ENCODE peak calls at places on chromosome 18, in five cellular contexts. E is T follicular helper cell; N is activated effector memory CD4-positive, alpha-beta T cell treated with anti-CD3 and anti-CD28 coated beads, Interleukin-2, amount 50 U/mL, for 16 hours; K is fibroblast of lung; C is activated gamma-delta T cell treated with anti-CD3 and anti-CD28 coated beads, Interleukin-2, amount 50 U/mL, for 16 hours. H is an unnamed sample.

GRCh38 chr18:44818148-44818547 is 137.5 kb downstream of the SETBP1 start:
- DNase-seq in E (no peak), N (no peak), K (no peak), C (no peak), H (no peak)

GRCh38 chr18:79405781-79406575 is 10.2 kb downstream of the NFATC1 start:
- DNase-seq in E (peak), N (peak), K (no peak), C (peak), H (no peak)

GRCh38 chr18:78980777-78981651 is 1.4 kb downstream of the SALL3 start:
- DNase-seq in E (no peak), N (no peak), K (no peak), C (no peak), H (no peak)

GRCh38 chr18:48949606-48950535 is 894 bp downstream of the SMAD7 start:
- DNase-seq in E (no peak), N (peak), K (peak), C (no peak), H (peak)

GRCh38 chr18:33729556-33729955 is 151.5 kb downstream of the ASXL3 start:
- DNase-seq in E (no peak), N (no peak), K (no peak), C (no peak), H (no peak)

GRCh38 chr18:29430416-29430815 is 1253.5 kb upstream of the CDH2 start:
- DNase-seq in E (no peak), N (no peak), K (no peak), C (no peak), H (no peak)

GRCh38 chr18:61398961-61399632 is 65.9 kb downstream of the CDH20 start:
- DNase-seq in E (no peak), N (no peak), K (peak), C (no peak), H (no peak)

GRCh38 chr18:79965119-79965902 is 868 bp downstream of the HSBP1L1 start:
- DNase-seq in E (no peak), N (peak), K (peak), C (no peak), H (peak)

GRCh38 chr18:13112982-13113381 is 105.6 kb upstream of the LDLRAD4 start:
- DNase-seq in E (no peak), N (no peak), K (peak), C (no peak), H (peak)

GRCh38 chr18:1361931-1362330 is 457.3 kb downstream of the ADCYAP1 start:
- DNase-seq in E (no peak), N (no peak), K (no peak), C (no peak), H (no peak)

GRCh38 chr18:44602845-44603244 is 77.8 kb upstream of the SETBP1 start:
- DNase-seq in E (no peak), N (no peak), K (peak), C (no peak), H (peak)

GRCh38 chr18:73975266-73975665 is 172.4 kb downstream of the FBXO15 start:
- DNase-seq in E (no peak), N (no peak), K (peak), C (no peak), H (no peak)

GRCh38 chr18:23281626-23282436 is 146.5 kb downstream of the CABLES1 start:
- DNase-seq in E (no peak), N (no peak), K (no peak), C (no peak), H (peak)

GRCh38 chr18:75176849-75177248 is 32.1 kb downstream of the PTGR3 start:
- DNase-seq in E (no peak), N (no peak), K (no peak), C (no peak), H (no peak)

GRCh38 chr18:55324166-55324565 is 263.8 kb downstream of the TCF4 start:
- DNase-seq in E (no peak), N (no peak), K (no peak), C (no peak), H (no peak)

GRCh38 chr18:9066358-9066757 is 36.1 kb upstream of the NDUFV2 start:
- DNase-seq in E (no peak), N (no peak), K (no peak), C (no peak), H (peak)

GRCh38 chr18:42053188-42053781 is 98.3 kb downstream of the PIK3C3 start:
- DNase-seq in E (peak), N (peak), K (peak), C (peak), H (peak)

GRCh38 chr18:34866739-34867138 is 156.6 kb downstream of the DTNA start:
- DNase-seq in E (no peak), N (no peak), K (peak), C (no peak), H (no peak)

GRCh38 chr18:13235981-13236380 is 17.4 kb downstream of the LDLRAD4 start:
- DNase-seq in E (no peak), N (peak), K (no peak), C (no peak), H (no peak)

GRCh38 chr18:13823707-13824395 is at the start of gene MC5R:
- DNase-seq in E (peak), N (peak), K (peak), C (peak), H (peak)

GRCh38 chr18:26460449-26461091 is 87.8 kb downstream of the KCTD1 start:
- DNase-seq in E (no peak), N (no peak), K (no peak), C (no peak), H (peak)

GRCh38 chr18:39840406-39840805 is 2114.6 kb upstream of the PIK3C3 start:
- DNase-seq in E (no peak), N (no peak), K (peak), C (no peak), H (peak)

GRCh38 chr18:62183578-62184195 is 3.2 kb downstream of the PIGN start:
- DNase-seq in E (peak), N (no peak), K (peak), C (peak), H (peak)

GRCh38 chr18:46583711-46584110 is 73.3 kb downstream of the LOXHD1 start:
- DNase-seq in E (no peak), N (no peak), K (no peak), C (no peak), H (no peak)

GRCh38 chr18:68478246-68478645 is 236.7 kb downstream of the TMX3 start:
- DNase-seq in E (no peak), N (no peak), K (no peak), C (no peak), H (no peak)

GRCh38 chr18:9335255-9336045 is 877 bp downstream of the TWSG1 start:
- DNase-seq in E (no peak), N (no peak), K (peak), C (no peak), H (no peak)

GRCh38 chr18:76970749-76971148 is 148.4 kb downstream of the ZNF236 start:
- DNase-seq in E (no peak), N (no peak), K (no peak), C (no peak), H (no peak)

GRCh38 chr18:79903071-79903635 is 48.3 kb downstream of the SLC66A2 start:
- DNase-seq in E (no peak), N (peak), K (no peak), C (no peak), H (no peak)

GRCh38 chr18:73688851-73689659 is 458.6 kb downstream of the FBXO15 start:
- DNase-seq in E (no peak), N (no peak), K (peak), C (no peak), H (peak)

GRCh38 chr18:31424383-31424988 is 23.1 kb upstream of the DSG3 start:
- DNase-seq in E (no peak), N (no peak), K (peak), C (no peak), H (peak)

GRCh38 chr18:76454429-76454828 is 40.6 kb downstream of the ZNF516 start:
- DNase-seq in E (no peak), N (no peak), K (peak), C (no peak), H (no peak)

GRCh38 chr18:77056399-77057015 is 76.1 kb downstream of the MBP start:
- DNase-seq in E (no peak), N (no peak), K (no peak), C (no peak), H (no peak)

GRCh38 chr18:54257015-54257414 is 12.3 kb upstream of the POLI start:
- DNase-seq in E (no peak), N (no peak), K (peak), C (no peak), H (no peak)

GRCh38 chr18:11412790-11413189 is 196.6 kb upstream of the SLC35G4 start:
- DNase-seq in E (no peak), N (no peak), K (no peak), C (no peak), H (no peak)

GRCh38 chr18:78721986-78722385 is 257.6 kb upstream of the SALL3 start:
- DNase-seq in E (no peak), N (no peak), K (no peak), C (no peak), H (no peak)

GRCh38 chr18:54717673-54718435 is 110.4 kb upstream of the RAB27B start:
- DNase-seq in E (no peak), N (peak), K (no peak), C (peak), H (no peak)

GRCh38 chr18:75618146-75618545 is 190.6 kb upstream of the SMIM21 start:
- DNase-seq in E (no peak), N (no peak), K (no peak), C (no peak), H (no peak)

GRCh38 chr18:50866765-50867164 is 12.2 kb upstream of the ME2 start:
- DNase-seq in E (no peak), N (no peak), K (peak), C (no peak), H (no peak)

GRCh38 chr18:26190506-26190905 is 35.7 kb upstream of the TAF4B start:
- DNase-seq in E (no peak), N (peak), K (no peak), C (no peak), H (no peak)

H was measured in mammary epithelial cell.